ENCODE peak calls at places on chromosomes 12 and 14, in six cellular contexts. J is iPS-NIHi11; S is stimulated activated CD8-positive, alpha-beta memory T cell treated with anti-CD3 and anti-CD28 coated beads, Interleukin-4, amount 100 ng/mL, for 1 hour; K is HTR-8/SVneo; L is A549; G is epithelial cell of esophagus. I is an unnamed sample.

GRCh38 chr14:67418368-67419174 is 6.6 kb upstream of the PLEK2 start:
- DNase-seq in J (no peak), S (no peak), K (peak), L (no peak), G (peak), I (no peak)

GRCh38 chr12:18296909-18297280 is 35.6 kb downstream of the PIK3C2G start:
- DNase-seq in J (no peak), S (no peak), K (no peak), L (no peak), G (no peak), I (no peak)

GRCh38 chr14:80313806-80314205 is 102.5 kb upstream of the DIO2 start:
- DNase-seq in J (no peak), S (no peak), K (no peak), L (no peak), G (no peak), I (no peak)

GRCh38 chr12:14773685-14774073 is 29.6 kb downstream of the WBP11 start:
- DNase-seq in J (no peak), S (peak), K (no peak), L (peak), G (no peak), I (peak)

GRCh38 chr12:104859144-104859543 is 98.9 kb downstream of the SLC41A2 start:
- DNase-seq in J (no peak), S (no peak), K (no peak), L (no peak), G (peak), I (no peak)

GRCh38 chr14:102345232-102345631 is 17.5 kb downstream of the CINP start:
- DNase-seq in J (no peak), S (no peak), K (no peak), L (no peak), G (no peak), I (no peak)

GRCh38 chr14:77139540-77140342 is 1.9 kb downstream of the ZDHHC22 start:
- DNase-seq in J (peak), S (no peak), K (peak), L (peak), G (peak), I (no peak)

GRCh38 chr12:45637706-45638105 is 91.8 kb upstream of the ARID2 start:
- DNase-seq in J (no peak), S (no peak), K (no peak), L (no peak), G (peak), I (no peak)

GRCh38 chr12:67239061-67239460 is 30.1 kb upstream of the CAND1 start:
- DNase-seq in J (no peak), S (no peak), K (no peak), L (no peak), G (peak), I (no peak)

GRCh38 chr14:51680031-51680430 is 28.3 kb downstream of the FRMD6 start:
- DNase-seq in J (peak), S (no peak), K (no peak), L (no peak), G (no peak), I (no peak)

GRCh38 chr12:76621582-76622024 is 62.0 kb upstream of the OSBPL8 start:
- DNase-seq in J (peak), S (peak), K (peak), L (peak), G (peak), I (peak)

GRCh38 chr14:77099425-77100167 is 1.5 kb downstream of the CIPC start:
- DNase-seq in J (no peak), S (no peak), K (peak), L (no peak), G (peak), I (no peak)

GRCh38 chr12:5523396-5524115 is 91.6 kb downstream of the NTF3 start:
- DNase-seq in J (no peak), S (no peak), K (no peak), L (no peak), G (no peak), I (no peak)

GRCh38 chr14:105165134-105165704 is 3.4 kb downstream of the JAG2 start:
- DNase-seq in J (no peak), S (no peak), K (no peak), L (no peak), G (peak), I (no peak)

GRCh38 chr12:121145221-121145620 is 12.5 kb downstream of the P2RX7 start:
- DNase-seq in J (no peak), S (no peak), K (no peak), L (no peak), G (peak), I (no peak)

I was measured in left cardiac atrium.